ENCODE peak calls at places on chromosomes 16 and 17, in ten cellular contexts. O is activated T-cell treated with anti-CD3 and anti-CD28 coated beads for 1 hour; Z is RCC 7860; A is AG09309; Y is ACHN; L is germinal center; E is GM03348; U is EL; X is stimulated activated CD8-positive, alpha-beta memory T cell treated with anti-CD3 and anti-CD28 coated beads, Interleukin-4, amount 100 ng/mL, for 4 hours; J is pancreas. C is an unnamed sample.

GRCh38 chr16:78988361-78988992 is 612.1 kb downstream of the MAF start:
- DNase-seq in O (no peak), Z (no peak), A (no peak), Y (no peak), L (no peak), E (no peak), U (no peak), X (no peak), J (no peak), C (no peak)

GRCh38 chr16:3459401-3460090 is 16.1 kb downstream of the NAA60 start:
- DNase-seq in O (no peak), Z (no peak), A (no peak), Y (no peak), L (no peak), E (no peak), U (peak), X (no peak), J (no peak), C (no peak)

GRCh38 chr16:88662222-88662842 is 559 bp downstream of the MVD start:
- DNase-seq in O (no peak), Z (no peak), A (no peak), Y (no peak), L (no peak), E (no peak), U (no peak), X (no peak), J (no peak), C (no peak)

GRCh38 chr17:60173304-60173807 is 23.6 kb downstream of the CA4 start:
- DNase-seq in O (no peak), Z (no peak), A (peak), Y (no peak), L (no peak), E (peak), U (peak), X (no peak), J (no peak), C (no peak)

GRCh38 chr16:3664187-3664896 is 9.9 kb downstream of the DNASE1 start:
- DNase-seq in O (no peak), Z (no peak), A (no peak), Y (no peak), L (no peak), E (no peak), U (no peak), X (no peak), J (no peak), C (no peak)

GRCh38 chr16:54370653-54371052 is 84.1 kb upstream of the IRX3 start:
- DNase-seq in O (no peak), Z (no peak), A (no peak), Y (no peak), L (no peak), E (no peak), U (no peak), X (no peak), J (no peak), C (no peak)

GRCh38 chr16:88703486-88704309 is 2.5 kb downstream of the RNF166 start:
- DNase-seq in O (peak), Z (no peak), A (no peak), Y (no peak), L (peak), E (no peak), U (no peak), X (peak), J (peak), C (no peak)

GRCh38 chr17:75344664-75345063 is 55.4 kb upstream of the SLC25A19 start:
- DNase-seq in O (no peak), Z (no peak), A (no peak), Y (no peak), L (peak), E (no peak), U (no peak), X (peak), J (no peak), C (no peak)

GRCh38 chr17:36147601-36148000 is 28.8 kb downstream of the TBC1D3B start:
- DNase-seq in O (no peak), Z (no peak), A (no peak), Y (no peak), L (no peak), E (no peak), U (no peak), X (no peak), J (no peak), C (no peak)

GRCh38 chr16:15034266-15035162 is 21.4 kb downstream of the NTAN1 start:
- DNase-seq in O (no peak), Z (no peak), A (no peak), Y (no peak), L (no peak), E (peak), U (no peak), X (no peak), J (no peak), C (no peak)

GRCh38 chr16:55370762-55371482 is 46.9 kb downstream of the IRX6 start:
- DNase-seq in O (no peak), Z (no peak), A (peak), Y (peak), L (peak), E (peak), U (no peak), X (no peak), J (peak), C (peak)

GRCh38 chr16:11349599-11350276 is 4.5 kb downstream of the RMI2 start:
- DNase-seq in O (no peak), Z (no peak), A (no peak), Y (no peak), L (no peak), E (peak), U (peak), X (no peak), J (peak), C (peak)

GRCh38 chr17:80512233-80512632 is 32.4 kb upstream of the RPTOR start:
- DNase-seq in O (no peak), Z (peak), A (no peak), Y (peak), L (no peak), E (peak), U (peak), X (no peak), J (no peak), C (no peak)

GRCh38 chr16:64144612-64145011 is 977.3 kb downstream of the CDH11 start:
- DNase-seq in O (no peak), Z (no peak), A (no peak), Y (no peak), L (no peak), E (peak), U (no peak), X (no peak), J (no peak), C (no peak)

GRCh38 chr16:11706180-11706742 is 36.4 kb downstream of the TXNDC11 start:
- DNase-seq in O (no peak), Z (no peak), A (no peak), Y (no peak), L (no peak), E (no peak), U (no peak), X (no peak), J (no peak), C (no peak)

GRCh38 chr16:81700780-81701165 is 78.3 kb upstream of the PLCG2 start:
- DNase-seq in O (no peak), Z (no peak), A (no peak), Y (no peak), L (no peak), E (no peak), U (no peak), X (no peak), J (no peak), C (no peak)

GRCh38 chr16:87286839-87287626 is 30.2 kb downstream of the C16orf95 start:
- DNase-seq in O (no peak), Z (no peak), A (no peak), Y (no peak), L (no peak), E (no peak), U (no peak), X (no peak), J (no peak), C (no peak)

GRCh38 chr17:81534157-81535006 is 6.2 kb downstream of the FSCN2 start:
- DNase-seq in O (no peak), Z (no peak), A (no peak), Y (peak), L (no peak), E (no peak), U (no peak), X (no peak), J (no peak), C (no peak)

GRCh38 chr16:81740163-81740562 is 38.9 kb upstream of the PLCG2 start:
- DNase-seq in O (no peak), Z (no peak), A (no peak), Y (no peak), L (peak), E (no peak), U (no peak), X (no peak), J (no peak), C (peak)